ENCODE peak calls at places on chromosomes 7 and 10, in nine cellular contexts. J is kidney, V is WERI-Rb-1, W is transverse colon, T is pancreas, Q is Peyer's patch, G is HepG2, I is AG04450, B is cardiac muscle cell. M is an unnamed sample.
A peak's percentile ranks its signal among the peaks of the same experiment; 100 is the strongest.

GRCh38 chr10:36007369-36007768 is 365.3 kb upstream of the FZD8 start:
- DNase-seq in Q (no peak), G (no peak), I (no peak), J (no peak), V (no peak), B (no peak), T (no peak), W (no peak), M (no peak)

GRCh38 chr10:70498970-70499828 is 20.6 kb downstream of the PALD1 start:
- DNase-seq in G (no peak), W (no peak), Q (no peak), I (no peak), V (no peak), J (peak; percentile 30), B (peak; percentile 57), T (no peak), M (no peak)

GRCh38 chr7:134954197-134955082 is 31.9 kb upstream of the AGBL3 start:
- DNase-seq in V (no peak), T (no peak), W (no peak), B (peak; percentile 33), J (no peak), Q (no peak), I (no peak), G (peak; percentile 16), M (peak; percentile 69)

GRCh38 chr7:139451638-139452037 is 31.8 kb downstream of the KLRG2 start:
- DNase-seq in Q (no peak), G (no peak), B (no peak), W (no peak), V (no peak), J (no peak), I (no peak), T (no peak), M (peak; percentile 40)

GRCh38 chr10:22740180-22740579 is 25.8 kb upstream of the PIP4K2A start:
- DNase-seq in J (no peak), G (peak; percentile 14), B (no peak), I (no peak), V (no peak), T (no peak), Q (no peak), W (no peak), M (peak; percentile 71)

GRCh38 chr10:68562666-68563522 is 2.8 kb downstream of the TET1 start:
- DNase-seq in I (no peak), Q (no peak), B (peak; percentile 49), W (no peak), T (no peak), J (no peak), G (no peak), V (no peak), M (peak; percentile 70)

GRCh38 chr7:13745530-13745929 is 243.9 kb downstream of the ETV1 start:
- DNase-seq in V (no peak), W (no peak), T (no peak), G (no peak), I (no peak), B (no peak), Q (no peak), J (no peak), M (no peak)

GRCh38 chr7:7276151-7276550 is 93.8 kb downstream of the C1GALT1 start:
- DNase-seq in T (no peak), I (no peak), B (no peak), G (no peak), V (no peak), J (no peak), Q (no peak), W (no peak), M (no peak)

GRCh38 chr7:5177060-5177459 is 13.0 kb upstream of the WIPI2 start:
- DNase-seq in W (peak; percentile 40), G (no peak), T (peak; percentile 78), J (peak; percentile 69), V (peak; percentile 97), I (peak; percentile 48), Q (no peak), B (no peak), M (peak; percentile 92)

GRCh38 chr10:33248638-33249037 is 85.8 kb downstream of the NRP1 start:
- DNase-seq in B (no peak), I (peak; percentile 74), W (no peak), V (no peak), T (no peak), Q (no peak), J (no peak), G (no peak), M (peak; percentile 92)

GRCh38 chr10:44993922-44994751 is 6.6 kb upstream of the ZNF22 start:
- DNase-seq in I (peak; percentile 62), W (no peak), B (no peak), Q (no peak), T (no peak), G (peak; percentile 52), J (no peak), V (no peak), M (peak; percentile 40)

GRCh38 chr7:157502701-157503111 is 165.9 kb downstream of the DNAJB6 start:
- DNase-seq in G (no peak), I (no peak), J (no peak), W (peak; percentile 20), B (no peak), Q (peak; percentile 74), V (no peak), T (peak; percentile 28), M (peak; percentile 19)

GRCh38 chr10:127046975-127047877 is 142.0 kb downstream of the DOCK1 start:
- DNase-seq in Q (no peak), J (no peak), B (no peak), V (no peak), G (no peak), I (no peak), T (no peak), W (no peak), M (peak; percentile 44)
- TF ChIP-seq CTCF in Q (no peak), J (no peak), B (no peak), V (no peak), G (no peak), I (no peak), T (no peak), W (no peak), M (no peak)

GRCh38 chr7:120729300-120729699 is 128.6 kb downstream of the TSPAN12 start:
- DNase-seq in V (no peak), Q (no peak), J (no peak), W (peak; percentile 8), B (no peak), T (no peak), G (no peak), I (no peak), M (no peak)

GRCh38 chr7:120724448-120724847 is 133.5 kb downstream of the TSPAN12 start:
- DNase-seq in T (no peak), G (no peak), Q (no peak), I (no peak), J (no peak), V (no peak), B (no peak), W (no peak), M (no peak)

GRCh38 chr7:120731276-120731675 is 126.7 kb downstream of the TSPAN12 start:
- DNase-seq in B (no peak), I (no peak), J (no peak), Q (no peak), G (no peak), W (no peak), T (no peak), V (no peak), M (no peak)

GRCh38 chr7:120723465-120724385 is 134.2 kb downstream of the TSPAN12 start:
- DNase-seq in V (no peak), J (no peak), Q (no peak), G (no peak), W (no peak), I (no peak), B (no peak), T (no peak), M (no peak)

GRCh38 chr7:120725376-120726039 is 132.4 kb downstream of the TSPAN12 start:
- DNase-seq in V (no peak), W (no peak), J (no peak), I (no peak), T (no peak), B (peak; percentile 71), G (peak; percentile 16), Q (no peak), M (peak; percentile 63)
- H3K4me3 ChIP-seq in V (no peak overlapping the region), W (no peak overlapping the region), J (no peak overlapping the region), I (no peak overlapping the region), T (no peak overlapping the region), B (no peak overlapping the region), G (no peak overlapping the region), Q (no peak overlapping the region), M (no peak overlapping the region)

GRCh38 chr7:30349170-30349569 is 64.8 kb downstream of the ZNRF2 start:
- DNase-seq in T (no peak), W (no peak), G (no peak), V (no peak), B (no peak), I (no peak), Q (no peak), J (no peak), M (no peak)

GRCh38 chr7:30351724-30352123 is 67.3 kb downstream of the ZNRF2 start:
- DNase-seq in V (no peak), G (no peak), B (no peak), J (no peak), Q (no peak), W (no peak), I (no peak), T (no peak), M (no peak)

GRCh38 chr7:30348083-30348560 is 63.7 kb downstream of the ZNRF2 start:
- DNase-seq in G (peak; percentile 30), Q (peak; percentile 67), V (no peak), I (peak; percentile 48), B (no peak), W (no peak), J (no peak), T (no peak), M (peak; percentile 94)

GRCh38 chr7:30351274-30351673 is 66.9 kb downstream of the ZNRF2 start:
- DNase-seq in B (no peak), J (no peak), T (no peak), G (no peak), V (no peak), I (no peak), Q (no peak), W (no peak), M (no peak)

DNA sequence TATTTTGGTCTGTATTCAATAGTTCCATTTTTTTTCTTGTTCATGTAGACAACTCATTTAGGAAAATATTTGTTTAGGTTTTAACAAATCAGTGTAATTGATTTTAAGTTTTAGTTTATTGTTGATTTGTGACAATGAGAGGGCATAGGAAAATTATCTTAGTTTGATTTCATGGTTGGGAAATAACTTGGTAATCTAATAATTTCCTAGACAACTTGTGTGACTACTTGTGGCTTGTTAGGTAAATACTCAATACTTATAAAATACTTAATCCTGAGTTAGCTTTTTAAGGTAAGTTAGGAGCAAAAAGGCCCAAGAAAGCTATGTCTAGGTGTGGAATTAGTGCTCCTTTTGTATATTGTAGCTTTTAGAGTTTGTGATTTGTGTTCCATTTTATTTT is 65.4 kb downstream of the ZNRF2 start:
- DNase-seq in V (no peak), J (no peak), I (no peak), B (no peak), G (no peak), T (no peak), W (no peak), Q (no peak), M (no peak)
- TF ChIP-seq CTCF in V (no peak), J (no peak), I (no peak), B (no peak), G (no peak), T (no peak), W (no peak), Q (no peak), M (no peak)

DNA sequence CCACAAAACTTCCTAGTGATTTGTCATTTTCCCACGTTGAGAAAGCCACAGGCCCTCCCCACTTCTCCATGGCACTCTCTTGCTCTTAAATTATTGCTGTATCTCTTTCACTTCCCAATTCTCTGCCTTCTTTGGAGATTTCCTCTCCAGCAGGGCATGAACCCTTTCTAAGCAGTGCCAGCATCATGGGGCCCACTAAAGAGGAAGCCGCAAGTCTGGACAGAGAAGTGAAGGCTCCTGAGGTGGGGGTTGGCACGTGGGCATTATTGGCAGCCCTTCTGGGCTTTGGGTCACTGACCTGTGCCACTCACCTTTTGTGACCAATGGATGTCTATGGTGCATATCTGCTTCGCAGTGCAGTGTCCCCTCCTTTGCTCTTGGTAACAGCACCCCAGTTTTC is 97.7 kb upstream of the TCF7L2 start:
- DNase-seq in B (no peak), T (no peak), I (no peak), Q (peak; percentile 49), J (no peak), W (peak; percentile 16), G (no peak), V (no peak), M (no peak)
- H3K4me3 ChIP-seq in B (no peak overlapping the region), T (no peak overlapping the region), I (no peak overlapping the region), Q (no peak overlapping the region), J (no peak overlapping the region), W (no peak overlapping the region), G (no peak overlapping the region), V (no peak overlapping the region), M (no peak overlapping the region)

M was measured in fibroblast of mammary gland.